ENCODE peak calls at places on chromosome 5, in six cellular contexts. J, O, P, H, I and F are unnamed samples.
A peak's percentile ranks its signal among the peaks of the same experiment; 100 is the strongest.

GRCh38 chr5:131022811-131023210 is 142.2 kb downstream of the HINT1 start:
- DNase-seq in J (no peak), O (no peak), P (no peak), H (no peak), I (no peak), F (no peak)

GRCh38 chr5:148595697-148596096 is 58.6 kb downstream of the HTR4 start:
- DNase-seq in J (no peak), O (no peak), P (no peak), H (no peak), I (no peak), F (no peak)

GRCh38 chr5:81315336-81315735 is 13.9 kb downstream of the ZCCHC9 start:
- DNase-seq in J (no peak), O (no peak), P (no peak), H (no peak), I (no peak), F (no peak)

GRCh38 chr5:163408311-163408923 is 29.0 kb upstream of the CCNG1 start:
- DNase-seq in J (peak; percentile 66), O (peak; percentile 49), P (peak; percentile 56), H (peak; percentile 67), I (peak; percentile 60), F (peak; percentile 15)

GRCh38 chr5:169507051-169507450 is 76.5 kb upstream of the SPDL1 start:
- DNase-seq in J (no peak), O (no peak), P (no peak), H (no peak), I (no peak), F (no peak)

GRCh38 chr5:157864067-157864466 is 5.1 kb upstream of the CLINT1 start:
- DNase-seq in J (no peak), O (no peak), P (peak; percentile 36), H (no peak), I (peak; percentile 22), F (no peak)

GRCh38 chr5:76785493-76785892 is 33.3 kb upstream of the F2RL1 start:
- DNase-seq in J (no peak), O (no peak), P (no peak), H (no peak), I (no peak), F (no peak)

GRCh38 chr5:131379723-131380122 is 115.9 kb downstream of the CDC42SE2 start:
- DNase-seq in J (no peak), O (peak; percentile 41), P (peak; percentile 71), H (no peak), I (peak; percentile 72), F (no peak)

GRCh38 chr5:68333649-68334549 is 118.3 kb downstream of the PIK3R1 start:
- DNase-seq in J (no peak), O (no peak), P (no peak), H (no peak), I (no peak), F (no peak)

GRCh38 chr5:150486402-150487198 is 21.3 kb upstream of the NDST1 start:
- DNase-seq in J (peak; percentile 77), O (peak; percentile 67), P (peak; percentile 46), H (peak; percentile 74), I (peak; percentile 60), F (no peak)

GRCh38 chr5:43000198-43000840 is 39.8 kb downstream of the ANXA2R start:
- DNase-seq in J (no peak), O (no peak), P (no peak), H (peak; percentile 19), I (no peak), F (no peak)

GRCh38 chr5:53355930-53356329 is 124.5 kb upstream of the FST start:
- DNase-seq in J (no peak), O (no peak), P (no peak), H (no peak), I (no peak), F (no peak)

GRCh38 chr5:72467987-72468386 is 39.2 kb downstream of the ZNF366 start:
- DNase-seq in J (no peak), O (no peak), P (no peak), H (no peak), I (no peak), F (no peak)

GRCh38 chr5:65037845-65038815 is 269.4 kb downstream of the CWC27 start:
- DNase-seq in J (peak; percentile 33), O (peak; percentile 53), P (peak; percentile 33), H (peak; percentile 15), I (peak; percentile 22), F (peak; percentile 48)

GRCh38 chr5:62779010-62779422 is 200.4 kb downstream of the LRRC70 start:
- DNase-seq in J (no peak), O (peak; percentile 24), P (no peak), H (peak; percentile 26), I (peak; percentile 31), F (peak; percentile 44)

GRCh38 chr5:10222326-10222725 is 27.4 kb downstream of the ATPSCKMT start:
- DNase-seq in J (no peak), O (no peak), P (no peak), H (no peak), I (no peak), F (no peak)

GRCh38 chr5:81360640-81361039 is 33.3 kb downstream of the ACOT12 start:
- DNase-seq in J (no peak), O (no peak), P (no peak), H (no peak), I (no peak), F (no peak)

GRCh38 chr5:1879292-1880263 is 3.1 kb downstream of the IRX4 start:
- DNase-seq in J (no peak), O (no peak), P (no peak), H (no peak), I (no peak), F (no peak)

GRCh38 chr5:162837161-162837560 is 600.2 kb upstream of the CCNG1 start:
- DNase-seq in J (no peak), O (no peak), P (no peak), H (no peak), I (no peak), F (no peak)

GRCh38 chr5:127030259-127031146 is at the start of gene MARCHF3:
- DNase-seq in J (peak; percentile 94), O (peak; percentile 93), P (peak; percentile 92), H (peak; percentile 95), I (peak; percentile 97), F (peak; percentile 85)

GRCh38 chr5:127028822-127029457 is 1.4 kb downstream of the MARCHF3 start:
- DNase-seq in J (peak; percentile 19), O (no peak), P (no peak), H (peak; percentile 28), I (no peak), F (no peak)

GRCh38 chr5:127031147-127031862 is 947 bp upstream of the MARCHF3 start:
- DNase-seq in J (no peak), O (no peak), P (peak; percentile 5), H (peak; percentile 25), I (no peak), F (no peak)

GRCh38 chr5:127027539-127027938 is 2.8 kb downstream of the MARCHF3 start:
- DNase-seq in J (no peak), O (no peak), P (no peak), H (no peak), I (no peak), F (no peak)

GRCh38 chr5:127029513-127030258 is 672 bp downstream of the MARCHF3 start:
- DNase-seq in J (peak; percentile 41), O (peak; percentile 50), P (peak; percentile 37), H (peak; percentile 74), I (peak; percentile 49), F (peak; percentile 36)
- H3K4me1 ChIP-seq in J (peaks cover 9% of the 10 kb centered on the region), O (peaks cover 46% of the 10 kb centered on the region), P (peaks cover 8% of the 10 kb centered on the region), H (peaks cover 12% of the 10 kb centered on the region), I (peaks cover 10% of the 10 kb centered on the region), F (no peaks in the 10 kb centered on the region)

GRCh38 chr5:173907284-173907683 is 19.1 kb downstream of the CPEB4 start:
- DNase-seq in J (no peak), O (no peak), P (no peak), H (no peak), I (no peak), F (no peak)
- H3K4me1 ChIP-seq in J (peaks cover 3% of the 10 kb centered on the region), O (peaks cover 92% of the 10 kb centered on the region), P (peaks cover 2% of the 10 kb centered on the region), H (peaks cover 24% of the 10 kb centered on the region), I (peaks cover 9% of the 10 kb centered on the region), F (no peaks in the 10 kb centered on the region)

DNA sequence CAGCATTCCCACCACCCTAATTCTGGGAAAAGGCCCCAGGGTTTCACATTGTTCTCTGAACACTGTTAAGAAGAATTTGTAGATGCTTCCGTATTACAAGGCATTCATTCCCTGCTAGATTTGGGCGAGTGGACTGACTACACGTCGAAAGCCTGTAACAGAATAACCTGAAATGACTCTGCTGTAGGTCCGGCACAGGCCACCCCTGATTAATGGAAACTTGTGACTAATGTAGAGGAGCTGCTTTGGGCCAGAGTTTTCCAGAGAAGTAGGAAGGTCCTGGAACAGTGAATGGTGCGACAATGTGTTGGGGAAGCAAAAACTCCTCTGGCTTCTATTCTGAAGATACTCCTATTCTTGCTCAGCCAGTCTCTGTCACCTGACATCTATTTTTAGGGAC is 87.6 kb downstream of the NR3C1 start:
- DNase-seq in J (no peak), O (no peak), P (no peak), H (no peak), I (no peak), F (no peak)
- H3K4me1 ChIP-seq in J (peaks cover 4% of the 10 kb centered on the region), O (peaks cover 81% of the 10 kb centered on the region), P (no peaks in the 10 kb centered on the region), H (no peaks in the 10 kb centered on the region), I (no peaks in the 10 kb centered on the region), F (no peaks in the 10 kb centered on the region)

DNA sequence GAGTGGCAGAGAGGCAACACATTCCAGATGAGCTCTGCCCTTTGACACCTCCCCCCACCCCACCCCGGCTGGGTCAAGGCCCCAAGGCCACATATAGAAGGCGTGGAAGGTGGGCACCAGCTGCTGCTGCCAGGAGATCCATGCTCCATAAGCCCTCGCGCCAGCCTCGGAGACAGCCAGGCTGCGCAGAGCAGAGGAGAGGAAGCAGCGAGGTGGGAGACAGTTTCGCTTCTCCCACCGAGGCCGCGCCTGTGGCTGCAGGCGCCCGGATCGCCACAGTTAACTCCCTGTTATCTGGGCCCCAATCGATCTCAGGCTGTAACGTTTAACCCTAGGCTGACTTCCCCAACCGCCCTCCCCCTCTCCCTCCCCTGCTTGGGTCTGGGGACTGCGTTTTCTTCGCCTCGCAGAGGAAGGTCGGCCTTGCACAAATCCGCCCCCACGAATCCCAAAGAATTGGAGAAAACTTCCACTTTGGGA is 1.2 kb upstream of the CXXC5 start:
- DNase-seq in J (peak; percentile 33), O (no peak), P (no peak), H (no peak), I (no peak), F (no peak)
- H3K4me1 ChIP-seq in J (peaks cover 8% of the 10 kb centered on the region), O (peaks cover 41% of the 10 kb centered on the region), P (peaks cover 51% of the 10 kb centered on the region), H (peaks cover 36% of the 10 kb centered on the region), I (peaks cover 39% of the 10 kb centered on the region), F (peaks cover 16% of the 10 kb centered on the region)

DNA sequence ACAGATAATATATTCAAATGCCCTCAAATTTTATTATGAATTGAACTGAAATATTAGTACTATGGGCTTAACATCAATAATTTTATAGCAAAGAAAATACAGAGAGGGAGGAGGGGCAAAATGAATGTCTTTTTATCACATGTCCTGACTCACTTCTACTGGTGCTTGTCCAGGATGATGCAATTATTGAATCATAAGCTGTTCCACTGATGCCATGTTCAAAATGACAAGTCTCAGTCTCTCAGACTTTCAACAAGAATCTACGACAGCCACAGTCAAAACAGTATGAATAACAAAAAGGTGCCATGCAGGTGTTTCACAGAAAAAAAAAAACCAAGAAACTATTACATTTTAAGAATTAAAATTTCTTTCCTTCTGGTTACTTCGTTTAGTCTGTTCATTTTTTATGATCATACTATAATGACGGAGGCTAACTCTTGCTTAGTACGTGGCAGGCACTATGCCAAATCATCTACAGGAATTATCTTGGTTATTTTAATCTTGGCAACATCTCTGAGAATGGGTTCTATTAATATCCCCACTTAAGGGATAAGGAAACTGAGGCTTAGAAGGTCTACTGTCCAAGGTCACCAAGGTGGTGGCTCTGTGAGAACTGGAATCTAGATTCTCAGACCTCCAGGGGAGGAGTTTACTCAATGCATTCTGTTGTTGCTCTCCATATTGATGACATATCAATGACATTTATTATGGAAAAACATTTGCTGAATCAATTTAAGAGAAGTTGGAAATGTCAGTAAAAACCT is 61.5 kb downstream of the NR3C1 start:
- DNase-seq in J (no peak), O (no peak), P (no peak), H (no peak), I (no peak), F (no peak)
- H3K4me1 ChIP-seq in J (peaks cover 2% of the 10 kb centered on the region), O (peaks cover 91% of the 10 kb centered on the region), P (peaks cover 2% of the 10 kb centered on the region), H (no peaks in the 10 kb centered on the region), I (peaks cover 6% of the 10 kb centered on the region), F (no peaks in the 10 kb centered on the region)

GRCh38 chr5:142473038-142473437 is 148.2 kb upstream of the SPRY4 start:
- DNase-seq in J (no peak), O (no peak), P (no peak), H (no peak), I (no peak), F (no peak)
- H3K4me1 ChIP-seq in J (no peaks in the 10 kb centered on the region), O (no peaks in the 10 kb centered on the region), P (no peaks in the 10 kb centered on the region), H (no peaks in the 10 kb centered on the region), I (peaks cover 4% of the 10 kb centered on the region), F (no peaks in the 10 kb centered on the region)